ENCODE peak calls at places on chromosomes 5 and 9, in four cellular contexts. Y is endothelial cell, P is NCI-H1436 treated with DMSO at 0.1 percent for 48 hours, M is T47D. L is an unnamed sample.

GRCh38 chr9:91241909-91242308 is 119.8 kb downstream of the AUH start:
- DNase-seq in Y (no peak), P (no peak), M (no peak), L (no peak)

GRCh38 chr5:138503487-138504270 is 38.4 kb downstream of the EGR1 start:
- DNase-seq in Y (peak; percentile 39), P (peak; percentile 37), M (peak; percentile 78), L (peak; percentile 76)

GRCh38 chr5:64807505-64807904 is 38.8 kb downstream of the CWC27 start:
- DNase-seq in Y (no peak), P (no peak), M (no peak), L (no peak)

GRCh38 chr9:34686732-34687131 is 4.3 kb downstream of the CCL19 start:
- DNase-seq in Y (no peak), P (no peak), M (no peak), L (no peak)

GRCh38 chr9:137504432-137504777 is 45.3 kb upstream of the NSMF start:
- DNase-seq in Y (no peak), P (no peak), M (no peak), L (no peak)

GRCh38 chr5:175895701-175896102 is 24.3 kb downstream of the CPLX2 start:
- DNase-seq in Y (no peak), P (no peak), M (peak; percentile 19), L (peak; percentile 8)

GRCh38 chr9:119052339-119053030 is 316.8 kb downstream of the BRINP1 start:
- DNase-seq in Y (no peak), P (no peak), M (peak; percentile 26), L (no peak)

GRCh38 chr5:137205237-137205636 is 293.9 kb downstream of the SPOCK1 start:
- DNase-seq in Y (no peak), P (no peak), M (no peak), L (no peak)

GRCh38 chr5:87242242-87242641 is 25.4 kb upstream of the RASA1 start:
- DNase-seq in Y (no peak), P (no peak), M (no peak), L (no peak)

GRCh38 chr5:83931969-83932368 is 211.3 kb upstream of the HAPLN1 start:
- DNase-seq in Y (no peak), P (no peak), M (no peak), L (no peak)

GRCh38 chr9:98962181-98962560 is 18.5 kb downstream of the COL15A1 start:
- DNase-seq in Y (no peak), P (no peak), M (no peak), L (no peak)

GRCh38 chr5:171827162-171827561 is 41.5 kb downstream of the SMIM23 start:
- DNase-seq in Y (no peak), P (no peak), M (no peak), L (no peak)

GRCh38 chr9:133653638-133654037 is 17.5 kb downstream of the DBH start:
- DNase-seq in Y (no peak), P (no peak), M (no peak), L (no peak)

GRCh38 chr9:98884849-98885248 is 58.9 kb upstream of the COL15A1 start:
- DNase-seq in Y (no peak), P (no peak), M (no peak), L (no peak)

GRCh38 chr5:154460172-154460571 is 14.4 kb downstream of the SAP30L start:
- DNase-seq in Y (no peak), P (no peak), M (peak; percentile 73), L (no peak)

GRCh38 chr9:101639785-101640437 is 45.1 kb upstream of the PPP3R2 start:
- DNase-seq in Y (no peak), P (no peak), M (no peak), L (peak; percentile 68)

GRCh38 chr5:73135429-73136276 is 15.3 kb downstream of the TMEM171 start:
- DNase-seq in Y (no peak), P (no peak), M (peak; percentile 66), L (peak; percentile 16)

GRCh38 chr9:112754578-112754977 is 4.0 kb downstream of the SNX30 start:
- DNase-seq in Y (no peak), P (no peak), M (no peak), L (peak; percentile 35)

GRCh38 chr9:70012569-70012968 is 31.1 kb upstream of the MAMDC2 start:
- DNase-seq in Y (no peak), P (no peak), M (no peak), L (no peak)